ENCODE peak calls at places on chromosomes 12 and 14, in six cellular contexts. One of them, this sample, is unnamed.

GRCh38 chr12:42981379-42981778 is 391.8 kb upstream of the PRICKLE1 start:
- DNase-seq in H9: no peak
- DNase-seq in body of pancreas: no peak
- DNase-seq in AG04450: no peak
- DNase-seq in WTC11: no peak
- DNase-seq in MM.1S: no peak
- DNase-seq in this sample: no peak

GRCh38 chr14:104877806-104878550 is 12.9 kb downstream of the CEP170B start:
- DNase-seq in H9: no peak
- DNase-seq in body of pancreas: no peak
- DNase-seq in AG04450: no peak
- DNase-seq in WTC11: no peak
- DNase-seq in MM.1S: no peak
- DNase-seq in this sample: no peak

GRCh38 chr12:34299802-34300193 is 277.5 kb downstream of the ALG10 start:
- DNase-seq in H9: no peak
- DNase-seq in body of pancreas: no peak
- DNase-seq in AG04450: no peak
- DNase-seq in WTC11: no peak
- DNase-seq in MM.1S: no peak
- DNase-seq in this sample: no peak

GRCh38 chr12:50677858-50678257 is 86.0 kb upstream of the ATF1 start:
- DNase-seq in H9: no peak
- DNase-seq in body of pancreas: peak; percentile 4
- DNase-seq in AG04450: no peak
- DNase-seq in WTC11: no peak
- DNase-seq in MM.1S: no peak
- DNase-seq in this sample: no peak

GRCh38 chr12:125120566-125120965 is 55.3 kb downstream of the AACS start:
- DNase-seq in H9: no peak
- DNase-seq in body of pancreas: no peak
- DNase-seq in AG04450: no peak
- DNase-seq in WTC11: no peak
- DNase-seq in MM.1S: no peak
- DNase-seq in this sample: no peak

GRCh38 chr12:30970559-30971202 is 44.1 kb downstream of the TSPAN11 start:
- DNase-seq in H9: no peak
- DNase-seq in body of pancreas: no peak
- DNase-seq in AG04450: no peak
- DNase-seq in WTC11: no peak
- DNase-seq in MM.1S: no peak
- DNase-seq in this sample: no peak

GRCh38 chr12:115470526-115470925 is 786.6 kb upstream of the TBX3 start:
- DNase-seq in H9: no peak
- DNase-seq in body of pancreas: no peak
- DNase-seq in AG04450: no peak
- DNase-seq in WTC11: no peak
- DNase-seq in MM.1S: no peak
- DNase-seq in this sample: no peak

GRCh38 chr12:90338365-90338764 is 616.6 kb downstream of the CCER1 start:
- DNase-seq in H9: no peak
- DNase-seq in body of pancreas: no peak
- DNase-seq in AG04450: no peak
- DNase-seq in WTC11: no peak
- DNase-seq in MM.1S: no peak
- DNase-seq in this sample: no peak

GRCh38 chr14:34227834-34228662 is 234.0 kb downstream of the SPTSSA start:
- DNase-seq in H9: peak; percentile 69
- DNase-seq in body of pancreas: peak; percentile 67
- DNase-seq in AG04450: peak; percentile 4
- DNase-seq in WTC11: peak; percentile 69
- DNase-seq in MM.1S: peak; percentile 23
- DNase-seq in this sample: peak; percentile 68

GRCh38 chr12:9049520-9050133 is 60.3 kb downstream of the KLRG1 start:
- DNase-seq in H9: no peak
- DNase-seq in body of pancreas: peak; percentile 16
- DNase-seq in AG04450: peak; percentile 11
- DNase-seq in WTC11: no peak
- DNase-seq in MM.1S: peak; percentile 39
- DNase-seq in this sample: peak; percentile 27

GRCh38 chr14:44639986-44640385 is 132.9 kb upstream of the FSCB start:
- DNase-seq in H9: no peak
- DNase-seq in body of pancreas: no peak
- DNase-seq in AG04450: no peak
- DNase-seq in WTC11: no peak
- DNase-seq in MM.1S: no peak
- DNase-seq in this sample: no peak

GRCh38 chr12:132776816-132777568 is 15.4 kb upstream of the ANKLE2 start:
- DNase-seq in H9: no peak
- DNase-seq in body of pancreas: peak; percentile 68
- DNase-seq in AG04450: no peak
- DNase-seq in WTC11: no peak
- DNase-seq in MM.1S: no peak
- DNase-seq in this sample: no peak

GRCh38 chr14:24415421-24416253 is 13.8 kb downstream of the CBLN3 start:
- DNase-seq in H9: no peak
- DNase-seq in body of pancreas: no peak
- DNase-seq in AG04450: no peak
- DNase-seq in WTC11: no peak
- DNase-seq in MM.1S: no peak
- DNase-seq in this sample: no peak

GRCh38 chr12:30019386-30020140 is 235.8 kb upstream of the TMTC1 start:
- DNase-seq in H9: no peak
- DNase-seq in body of pancreas: no peak
- DNase-seq in AG04450: no peak
- DNase-seq in WTC11: no peak
- DNase-seq in MM.1S: no peak
- DNase-seq in this sample: no peak

GRCh38 chr12:18470251-18470650 is 208.9 kb downstream of the PIK3C2G start:
- DNase-seq in H9: no peak
- DNase-seq in body of pancreas: no peak
- DNase-seq in AG04450: no peak
- DNase-seq in WTC11: no peak
- DNase-seq in MM.1S: no peak
- DNase-seq in this sample: no peak

GRCh38 chr14:100788517-100789365 is 37.2 kb upstream of the MEG3 start:
- DNase-seq in H9: no peak
- DNase-seq in body of pancreas: peak; percentile 55
- DNase-seq in AG04450: no peak
- DNase-seq in WTC11: no peak
- DNase-seq in MM.1S: no peak
- DNase-seq in this sample: no peak

GRCh38 chr12:70756118-70756517 is 118.9 kb upstream of the PTPRB start:
- DNase-seq in H9: no peak
- DNase-seq in body of pancreas: no peak
- DNase-seq in AG04450: no peak
- DNase-seq in WTC11: no peak
- DNase-seq in MM.1S: no peak
- DNase-seq in this sample: no peak

GRCh38 chr12:25501565-25501964 is 51.5 kb downstream of the LMNTD1 start:
- DNase-seq in H9: no peak
- DNase-seq in body of pancreas: no peak
- DNase-seq in AG04450: no peak
- DNase-seq in WTC11: no peak
- DNase-seq in MM.1S: no peak
- DNase-seq in this sample: no peak

GRCh38 chr12:76029982-76030377 is 1.6 kb downstream of the PHLDA1 start:
- DNase-seq in H9: no peak
- DNase-seq in body of pancreas: peak; percentile 16
- DNase-seq in AG04450: no peak
- DNase-seq in WTC11: peak; percentile 22
- DNase-seq in MM.1S: peak; percentile 19
- DNase-seq in this sample: peak; percentile 43

DNA sequence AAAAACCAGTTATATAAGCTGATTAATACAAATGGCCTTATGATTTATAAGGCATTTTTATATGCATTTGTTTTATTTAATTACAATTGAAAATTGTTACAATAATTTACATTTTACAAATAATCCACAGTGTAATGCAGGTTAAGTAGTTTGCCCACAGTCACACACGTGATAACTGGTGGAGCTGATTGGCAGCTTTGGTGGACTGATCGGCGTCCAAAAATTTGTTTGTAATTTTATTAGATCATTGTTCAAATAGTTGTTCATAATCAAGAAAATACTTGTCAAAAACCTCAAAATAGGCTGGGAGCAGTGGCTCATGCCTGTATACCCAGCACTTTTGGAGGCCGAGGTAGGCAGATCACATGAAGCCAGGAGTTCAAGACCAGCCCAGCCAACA is 59.7 kb downstream of the AEBP2 start:
- DNase-seq in H9: no peak
- DNase-seq in body of pancreas: no peak
- DNase-seq in AG04450: no peak
- DNase-seq in WTC11: no peak
- DNase-seq in MM.1S: no peak
- DNase-seq in this sample: no peak
- TF ChIP-seq CTCF in H9: no peak
- TF ChIP-seq CTCF in body of pancreas: no peak
- TF ChIP-seq CTCF in AG04450: no peak
- TF ChIP-seq CTCF in WTC11: no peak
- TF ChIP-seq CTCF in MM.1S: no peak
- TF ChIP-seq CTCF in this sample: no peak

GRCh38 chr14:64217747-64218146 is 76.4 kb downstream of the ESR2 start:
- DNase-seq in H9: no peak
- DNase-seq in body of pancreas: no peak
- DNase-seq in AG04450: no peak
- DNase-seq in WTC11: no peak
- DNase-seq in MM.1S: no peak
- DNase-seq in this sample: no peak

GRCh38 chr14:64218344-64219240 is 75.6 kb downstream of the ESR2 start:
- DNase-seq in H9: no peak
- DNase-seq in body of pancreas: peak; percentile 88
- DNase-seq in AG04450: no peak
- DNase-seq in WTC11: no peak
- DNase-seq in MM.1S: no peak
- DNase-seq in this sample: no peak

GRCh38 chr14:64221604-64222003 is 72.6 kb downstream of the ESR2 start:
- DNase-seq in H9: no peak
- DNase-seq in body of pancreas: peak; percentile 40
- DNase-seq in AG04450: no peak
- DNase-seq in WTC11: no peak
- DNase-seq in MM.1S: no peak
- DNase-seq in this sample: no peak

GRCh38 chr14:64220466-64220865 is 73.7 kb downstream of the ESR2 start:
- DNase-seq in H9: no peak
- DNase-seq in body of pancreas: peak; percentile 42
- DNase-seq in AG04450: no peak
- DNase-seq in WTC11: no peak
- DNase-seq in MM.1S: no peak
- DNase-seq in this sample: no peak

DNA sequence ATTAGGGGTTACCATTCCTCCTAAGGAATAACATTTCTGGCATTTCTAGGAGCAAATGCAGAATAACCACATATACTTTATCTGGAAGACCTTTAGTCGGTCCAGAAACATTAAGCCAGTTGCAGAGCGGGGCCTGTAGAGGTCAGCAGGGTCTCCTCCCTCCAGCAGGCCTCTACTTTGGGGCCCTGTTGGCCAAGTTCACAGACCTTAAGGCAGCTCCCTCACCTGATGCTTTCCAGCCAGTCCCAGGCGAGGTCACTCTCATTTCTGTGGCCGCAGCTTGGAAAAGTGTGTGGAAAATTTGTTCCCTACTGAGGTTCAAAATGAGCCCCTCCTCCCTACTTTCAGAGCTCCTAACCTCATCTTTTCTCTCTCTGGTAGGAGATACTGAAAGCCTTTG is 74.1 kb downstream of the ESR2 start:
- DNase-seq in H9: no peak
- DNase-seq in body of pancreas: no peak
- DNase-seq in AG04450: no peak
- DNase-seq in WTC11: no peak
- DNase-seq in MM.1S: no peak
- DNase-seq in this sample: no peak
- TF ChIP-seq CTCF in H9: peak; percentile 37
- TF ChIP-seq CTCF in body of pancreas: no peak
- TF ChIP-seq CTCF in AG04450: no peak
- TF ChIP-seq CTCF in WTC11: no peak
- TF ChIP-seq CTCF in MM.1S: no peak
- TF ChIP-seq CTCF in this sample: no peak

GRCh38 chr12:41683513-41683912 is 461.2 kb downstream of the GXYLT1 start:
- DNase-seq in H9: no peak
- DNase-seq in body of pancreas: no peak
- DNase-seq in AG04450: no peak
- DNase-seq in WTC11: no peak
- DNase-seq in MM.1S: no peak
- DNase-seq in this sample: no peak

GRCh38 chr12:41680155-41680554 is 464.5 kb downstream of the GXYLT1 start:
- DNase-seq in H9: no peak
- DNase-seq in body of pancreas: no peak
- DNase-seq in AG04450: no peak
- DNase-seq in WTC11: no peak
- DNase-seq in MM.1S: no peak
- DNase-seq in this sample: no peak

GRCh38 chr12:41683023-41683422 is 461.7 kb downstream of the GXYLT1 start:
- DNase-seq in H9: no peak
- DNase-seq in body of pancreas: no peak
- DNase-seq in AG04450: no peak
- DNase-seq in WTC11: no peak
- DNase-seq in MM.1S: peak; percentile 55
- DNase-seq in this sample: no peak

GRCh38 chr12:41681898-41682297 is 462.8 kb downstream of the GXYLT1 start:
- DNase-seq in H9: no peak
- DNase-seq in body of pancreas: no peak
- DNase-seq in AG04450: no peak
- DNase-seq in WTC11: no peak
- DNase-seq in MM.1S: no peak
- DNase-seq in this sample: no peak

DNA sequence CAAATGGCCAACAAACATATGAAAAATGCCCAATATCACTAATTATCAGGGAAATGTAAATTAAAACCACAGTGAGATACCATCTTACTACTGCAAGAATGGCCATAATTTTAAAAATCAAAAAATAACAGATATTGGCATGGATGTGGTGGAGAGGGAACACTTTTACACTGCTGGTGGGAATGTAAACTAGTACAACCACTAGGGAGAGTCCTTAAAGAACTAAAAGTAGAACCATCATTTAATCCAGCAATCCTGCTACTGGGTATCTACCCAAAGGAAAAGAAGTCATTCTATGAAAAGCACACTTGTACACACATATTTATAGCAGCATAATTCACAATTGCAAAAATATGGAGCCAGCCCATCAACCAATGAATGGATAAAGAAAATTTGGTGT is 459.7 kb downstream of the GXYLT1 start:
- DNase-seq in H9: no peak
- DNase-seq in body of pancreas: no peak
- DNase-seq in AG04450: no peak
- DNase-seq in WTC11: no peak
- DNase-seq in MM.1S: no peak
- DNase-seq in this sample: no peak
- TF ChIP-seq CTCF in H9: no peak
- TF ChIP-seq CTCF in body of pancreas: no peak
- TF ChIP-seq CTCF in AG04450: no peak
- TF ChIP-seq CTCF in WTC11: no peak
- TF ChIP-seq CTCF in MM.1S: no peak
- TF ChIP-seq CTCF in this sample: no peak

DNA sequence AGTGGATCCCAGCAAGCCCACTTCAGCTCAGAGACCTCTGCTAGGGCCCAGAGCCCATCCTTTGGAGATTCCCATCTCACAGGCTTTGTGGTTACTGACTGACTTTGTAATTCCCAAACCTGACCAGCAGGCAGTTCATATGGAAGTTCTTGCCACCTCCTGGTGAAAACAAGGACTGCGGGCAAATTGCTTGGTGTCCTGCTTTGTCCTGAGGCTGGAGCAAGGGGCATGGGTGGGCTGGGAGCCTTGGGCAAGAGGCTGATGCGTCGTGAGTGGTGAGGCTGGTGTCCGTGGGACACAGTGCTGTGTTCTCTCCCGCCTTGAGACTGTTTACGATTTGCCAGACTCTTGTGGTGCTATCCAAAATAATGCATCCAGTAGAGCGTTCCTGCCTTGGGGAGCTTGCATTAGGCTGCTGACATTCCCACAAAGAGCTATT is 91.0 kb downstream of the LRRC74A start:
- DNase-seq in H9: peak; percentile 87
- DNase-seq in body of pancreas: peak; percentile 72
- DNase-seq in AG04450: no peak
- DNase-seq in WTC11: peak; percentile 85
- DNase-seq in MM.1S: no peak
- DNase-seq in this sample: no peak
- TF ChIP-seq CTCF in H9: peak; percentile 82
- TF ChIP-seq CTCF in body of pancreas: no peak
- TF ChIP-seq CTCF in AG04450: peak; percentile 92
- TF ChIP-seq CTCF in WTC11: peak; percentile 59
- TF ChIP-seq CTCF in MM.1S: peak; percentile 37
- TF ChIP-seq CTCF in this sample: peak; percentile 37

This sample was measured in activated CD8-positive, alpha-beta T cell treated with anti-CD3 and anti-CD28 coated beads for 36 hours.